ENCODE peak calls at places on chromosomes 1 and 21, in eight cellular contexts. N is activated T-cell treated with anti-CD3 and anti-CD28 coated beads, Interleukin-2, amount 50 U/mL, for 72 hours; P is stimulated activated CD8-positive, alpha-beta memory T cell treated with anti-CD3 and anti-CD28 coated beads, Interleukin-4, amount 100 ng/mL, for 4 hours; U is mesenteric fat pad; J is glutamatergic neuron; C is A549; Q is NCI-H1436; W is C1 segment of cervical spinal cord. A is an unnamed sample.

GRCh38 chr1:221240652-221241051 is 361.4 kb downstream of the HLX start:
- DNase-seq in N (no peak), P (no peak), U (no peak), J (no peak), C (no peak), Q (no peak), W (no peak), A (no peak)

GRCh38 chr1:24905979-24906720 is 23.9 kb downstream of the RUNX3 start:
- DNase-seq in N (no peak), P (no peak), U (peak; percentile 87), J (no peak), C (no peak), Q (no peak), W (no peak), A (no peak)

GRCh38 chr1:14784790-14785773 is 186.6 kb downstream of the KAZN start:
- DNase-seq in N (no peak), P (no peak), U (no peak), J (no peak), C (no peak), Q (no peak), W (no peak), A (no peak)

GRCh38 chr1:18373882-18374493 is 106.7 kb upstream of the KLHDC7A start:
- DNase-seq in N (peak; percentile 14), P (no peak), U (no peak), J (peak; percentile 79), C (peak; percentile 5), Q (peak; percentile 0), W (no peak), A (peak; percentile 4)

GRCh38 chr21:44694776-44695175 is 2.2 kb upstream of the KRTAP10-12 start:
- DNase-seq in N (no peak), P (no peak), U (peak; percentile 60), J (no peak), C (no peak), Q (no peak), W (no peak), A (no peak)

GRCh38 chr1:22236151-22236550 is 93.3 kb upstream of the WNT4 start:
- DNase-seq in N (no peak), P (no peak), U (no peak), J (no peak), C (no peak), Q (peak; percentile 58), W (no peak), A (no peak)

GRCh38 chr1:31383967-31384366 is 11.1 kb upstream of the FABP3 start:
- DNase-seq in N (no peak), P (no peak), U (no peak), J (no peak), C (no peak), Q (no peak), W (no peak), A (no peak)

GRCh38 chr21:44854664-44855446 is 18.6 kb downstream of the PTTG1IP start:
- DNase-seq in N (no peak), P (no peak), U (no peak), J (no peak), C (no peak), Q (no peak), W (no peak), A (no peak)

GRCh38 chr21:16075594-16076282 is 346.0 kb downstream of the USP25 start:
- DNase-seq in N (no peak), P (no peak), U (no peak), J (no peak), C (no peak), Q (no peak), W (no peak), A (no peak)

GRCh38 chr1:24203404-24203803 is 16.3 kb upstream of the IFNLR1 start:
- DNase-seq in N (peak; percentile 40), P (no peak), U (no peak), J (no peak), C (no peak), Q (no peak), W (no peak), A (no peak)

GRCh38 chr1:46812996-46813857 is 14.4 kb downstream of the CYP4B1 start:
- DNase-seq in N (no peak), P (no peak), U (no peak), J (no peak), C (no peak), Q (no peak), W (no peak), A (no peak)

GRCh38 chr1:73611681-73612080 is 586.3 kb downstream of the LRRIQ3 start:
- DNase-seq in N (no peak), P (no peak), U (no peak), J (no peak), C (no peak), Q (no peak), W (no peak), A (no peak)

GRCh38 chr1:151839457-151840409 is at the start of gene C2CD4D:
- DNase-seq in N (peak; percentile 84), P (peak; percentile 36), U (no peak), J (peak; percentile 58), C (no peak), Q (peak; percentile 82), W (peak; percentile 68), A (peak; percentile 71)

GRCh38 chr1:1122078-1122811 is 6.4 kb upstream of the C1orf159 start:
- DNase-seq in N (peak; percentile 92), P (peak; percentile 68), U (peak; percentile 95), J (peak; percentile 86), C (peak; percentile 76), Q (peak; percentile 78), W (peak; percentile 20), A (peak; percentile 78)

GRCh38 chr1:109792056-109792831 is 28.5 kb upstream of the EPS8L3 start:
- DNase-seq in N (no peak), P (no peak), U (peak; percentile 89), J (peak; percentile 41), C (peak; percentile 75), Q (peak; percentile 27), W (peak; percentile 41), A (no peak)

GRCh38 chr1:68213843-68214242 is 18.5 kb downstream of the WLS start:
- DNase-seq in N (no peak), P (no peak), U (no peak), J (no peak), C (no peak), Q (no peak), W (no peak), A (no peak)

GRCh38 chr1:11339346-11340247 is 66.6 kb downstream of the UBIAD1 start:
- DNase-seq in N (no peak), P (no peak), U (no peak), J (peak; percentile 78), C (no peak), Q (peak; percentile 54), W (no peak), A (no peak)

GRCh38 chr21:46065993-46066842 is 31.7 kb upstream of the COL6A2 start:
- DNase-seq in N (no peak), P (no peak), U (no peak), J (no peak), C (no peak), Q (no peak), W (no peak), A (no peak)

GRCh38 chr1:1553821-1554494 is 13.5 kb upstream of the TMEM240 start:
- DNase-seq in N (no peak), P (no peak), U (no peak), J (no peak), C (no peak), Q (no peak), W (no peak), A (no peak)

GRCh38 chr1:228161381-228161780 is 4.2 kb upstream of the IBA57 start:
- DNase-seq in N (no peak), P (no peak), U (no peak), J (no peak), C (no peak), Q (no peak), W (no peak), A (no peak)

GRCh38 chr1:79732950-79733349 is 726.4 kb upstream of the ADGRL4 start:
- DNase-seq in N (no peak), P (no peak), U (no peak), J (no peak), C (no peak), Q (no peak), W (no peak), A (no peak)

GRCh38 chr1:75600781-75601180 is 10.1 kb downstream of the SLC44A5 start:
- DNase-seq in N (no peak), P (no peak), U (no peak), J (no peak), C (no peak), Q (no peak), W (no peak), A (no peak)

GRCh38 chr1:12275370-12275769 is 45.5 kb downstream of the VPS13D start:
- DNase-seq in N (peak; percentile 31), P (no peak), U (no peak), J (peak; percentile 72), C (peak; percentile 35), Q (no peak), W (no peak), A (no peak)

GRCh38 chr1:11984559-11984958 is 4.3 kb downstream of the MFN2 start:
- DNase-seq in N (no peak), P (no peak), U (no peak), J (no peak), C (no peak), Q (no peak), W (no peak), A (no peak)

GRCh38 chr1:9746211-9746610 is 77.6 kb downstream of the CLSTN1 start:
- DNase-seq in N (no peak), P (no peak), U (no peak), J (no peak), C (no peak), Q (no peak), W (no peak), A (no peak)

GRCh38 chr1:21013510-21013909 is 163.2 kb downstream of the EIF4G3 start:
- DNase-seq in N (no peak), P (no peak), U (no peak), J (no peak), C (no peak), Q (no peak), W (no peak), A (no peak)

A was measured in T-helper 2 cell treated with Interferon-gamma antibody and Interleukin-4, amounts not matched to agents 5 μg/mL and 100 μg/mL, for 36 hours.